ENCODE peak calls at places on chromosomes 7 and 10, in ten cellular contexts. Q is NCI-H1105; V is naive thymus-derived CD8-positive, alpha-beta T cell; L is GOT3; P is M059J; K is NCI-H1092 treated with DMSO at 0.1 percent for 48 hours; A is GM12864; Y is stimulated activated CD8-positive, alpha-beta memory T cell treated with anti-CD3 and anti-CD28 coated beads, Interleukin-4, amount 100 ng/mL, for 1 hour; Z is NCI-H1436; D is cerebellum. M is an unnamed sample.

GRCh38 chr7:24757799-24758275 is 573 bp upstream of the GSDME start:
- DNase-seq in Q (no peak), V (no peak), L (no peak), P (peak), K (no peak), A (no peak), Y (no peak), Z (no peak), D (no peak), M (no peak)

GRCh38 chr7:131139462-131139861 is 188.2 kb upstream of the MKLN1 start:
- DNase-seq in Q (no peak), V (no peak), L (no peak), P (no peak), K (no peak), A (no peak), Y (no peak), Z (no peak), D (no peak), M (no peak)

GRCh38 chr10:102159051-102159597 is 6.9 kb downstream of the NOLC1 start:
- DNase-seq in Q (no peak), V (no peak), L (no peak), P (peak), K (no peak), A (no peak), Y (no peak), Z (no peak), D (no peak), M (no peak)

GRCh38 chr10:133059571-133059970 is 28.2 kb upstream of the ADGRA1 start:
- DNase-seq in Q (no peak), V (no peak), L (no peak), P (no peak), K (no peak), A (no peak), Y (no peak), Z (no peak), D (no peak), M (no peak)

GRCh38 chr7:100027197-100027596 is 11.8 kb downstream of the ZKSCAN1 start:
- DNase-seq in Q (no peak), V (no peak), L (no peak), P (no peak), K (no peak), A (no peak), Y (no peak), Z (no peak), D (no peak), M (no peak)

GRCh38 chr7:69403169-69403568 is 195.1 kb upstream of the AUTS2 start:
- DNase-seq in Q (no peak), V (no peak), L (no peak), P (peak), K (peak), A (no peak), Y (no peak), Z (peak), D (no peak), M (no peak)

GRCh38 chr10:44261710-44262455 is 123.0 kb downstream of the CXCL12 start:
- DNase-seq in Q (no peak), V (no peak), L (no peak), P (peak), K (no peak), A (peak), Y (no peak), Z (no peak), D (no peak), M (no peak)

GRCh38 chr10:32141018-32141807 is 85.0 kb upstream of the KIF5B start:
- DNase-seq in Q (no peak), V (no peak), L (no peak), P (no peak), K (no peak), A (no peak), Y (no peak), Z (no peak), D (no peak), M (no peak)

GRCh38 chr7:139271718-139272619 is 40.9 kb downstream of the UBN2 start:
- DNase-seq in Q (no peak), V (no peak), L (no peak), P (no peak), K (no peak), A (no peak), Y (no peak), Z (no peak), D (no peak), M (no peak)

GRCh38 chr10:45660876-45661411 is 11.6 kb downstream of the ZFAND4 start:
- DNase-seq in Q (no peak), V (no peak), L (no peak), P (no peak), K (no peak), A (no peak), Y (no peak), Z (no peak), D (no peak), M (no peak)

GRCh38 chr7:38881947-38882684 is 26.9 kb downstream of the VPS41 start:
- DNase-seq in Q (no peak), V (no peak), L (no peak), P (no peak), K (no peak), A (no peak), Y (no peak), Z (no peak), D (no peak), M (no peak)

M was measured in kidney epithelial cell.